ENCODE peak calls at places on chromosome 20, in five cellular contexts. One of them, this sample, is unnamed.

GRCh38 chr20:56429496-56429895 is 17.4 kb downstream of the CASS4 start:
- DNase-seq in A549: no peak
- DNase-seq in K562: peak; percentile 79
- DNase-seq in HCT116: no peak
- DNase-seq in heart right ventricle: no peak
- DNase-seq in this sample: peak; percentile 9

GRCh38 chr20:62962221-62962879 is 9.8 kb downstream of the SLC17A9 start:
- DNase-seq in A549: no peak
- DNase-seq in K562: no peak
- DNase-seq in HCT116: no peak
- DNase-seq in heart right ventricle: no peak
- DNase-seq in this sample: no peak

GRCh38 chr20:53857723-53858236 is 212.6 kb downstream of the BCAS1 start:
- DNase-seq in A549: no peak
- DNase-seq in K562: no peak
- DNase-seq in HCT116: no peak
- DNase-seq in heart right ventricle: no peak
- DNase-seq in this sample: no peak

GRCh38 chr20:39398656-39399055 is 436.5 kb downstream of the DHX35 start:
- DNase-seq in A549: no peak
- DNase-seq in K562: no peak
- DNase-seq in HCT116: no peak
- DNase-seq in heart right ventricle: no peak
- DNase-seq in this sample: no peak

GRCh38 chr20:25984933-25985332 is 288.3 kb upstream of the ZNF337 start:
- DNase-seq in A549: no peak
- DNase-seq in K562: peak; percentile 10
- DNase-seq in HCT116: no peak
- DNase-seq in heart right ventricle: peak; percentile 71
- DNase-seq in this sample: peak; percentile 80

GRCh38 chr20:1075564-1075963 is 42.8 kb upstream of the PSMF1 start:
- DNase-seq in A549: no peak
- DNase-seq in K562: no peak
- DNase-seq in HCT116: no peak
- DNase-seq in heart right ventricle: no peak
- DNase-seq in this sample: no peak

GRCh38 chr20:58069796-58070663 is 158.4 kb downstream of the ANKRD60 start:
- DNase-seq in A549: no peak
- DNase-seq in K562: no peak
- DNase-seq in HCT116: no peak
- DNase-seq in heart right ventricle: no peak
- DNase-seq in this sample: no peak

GRCh38 chr20:35000311-35000921 is 44.7 kb downstream of the MYH7B start:
- DNase-seq in A549: no peak
- DNase-seq in K562: no peak
- DNase-seq in HCT116: no peak
- DNase-seq in heart right ventricle: no peak
- DNase-seq in this sample: no peak

GRCh38 chr20:50995506-50995905 is 27.4 kb downstream of the KCNG1 start:
- DNase-seq in A549: no peak
- DNase-seq in K562: no peak
- DNase-seq in HCT116: no peak
- DNase-seq in heart right ventricle: no peak
- DNase-seq in this sample: no peak

GRCh38 chr20:11159728-11160127 is 485.9 kb upstream of the JAG1 start:
- DNase-seq in A549: no peak
- DNase-seq in K562: no peak
- DNase-seq in HCT116: no peak
- DNase-seq in heart right ventricle: peak; percentile 26
- DNase-seq in this sample: peak; percentile 49

GRCh38 chr20:17885076-17885475 is 83.5 kb downstream of the SNX5 start:
- DNase-seq in A549: no peak
- DNase-seq in K562: no peak
- DNase-seq in HCT116: no peak
- DNase-seq in heart right ventricle: no peak
- DNase-seq in this sample: no peak

GRCh38 chr20:17480696-17481095 is 50.5 kb downstream of the BFSP1 start:
- DNase-seq in A549: no peak
- DNase-seq in K562: no peak
- DNase-seq in HCT116: no peak
- DNase-seq in heart right ventricle: no peak
- DNase-seq in this sample: no peak

GRCh38 chr20:58293453-58293852 is 16.1 kb upstream of the RAB22A start:
- DNase-seq in A549: peak; percentile 18
- DNase-seq in K562: peak; percentile 55
- DNase-seq in HCT116: no peak
- DNase-seq in heart right ventricle: peak; percentile 16
- DNase-seq in this sample: no peak

GRCh38 chr20:29689411-29690225 is 1567.8 kb upstream of the DEFB115 start:
- DNase-seq in A549: no peak
- DNase-seq in K562: peak; percentile 67
- DNase-seq in HCT116: no peak
- DNase-seq in heart right ventricle: peak; percentile 32
- DNase-seq in this sample: peak; percentile 70

GRCh38 chr20:6956574-6956973 is 189.1 kb downstream of the BMP2 start:
- DNase-seq in A549: no peak
- DNase-seq in K562: no peak
- DNase-seq in HCT116: no peak
- DNase-seq in heart right ventricle: no peak
- DNase-seq in this sample: no peak

GRCh38 chr20:3242167-3242692 is 3.2 kb upstream of the SLC4A11 start:
- DNase-seq in A549: peak; percentile 56
- DNase-seq in K562: no peak
- DNase-seq in HCT116: no peak
- DNase-seq in heart right ventricle: no peak
- DNase-seq in this sample: no peak

GRCh38 chr20:50594591-50595432 is 84.6 kb downstream of the PTPN1 start:
- DNase-seq in A549: no peak
- DNase-seq in K562: peak; percentile 31
- DNase-seq in HCT116: no peak
- DNase-seq in heart right ventricle: no peak
- DNase-seq in this sample: no peak

GRCh38 chr20:11993886-11994466 is 76.3 kb downstream of the BTBD3 start:
- DNase-seq in A549: no peak
- DNase-seq in K562: no peak
- DNase-seq in HCT116: no peak
- DNase-seq in heart right ventricle: no peak
- DNase-seq in this sample: no peak

GRCh38 chr20:21102691-21103311 is 3.4 kb downstream of the LINC00237 start:
- DNase-seq in A549: no peak
- DNase-seq in K562: no peak
- DNase-seq in HCT116: no peak
- DNase-seq in heart right ventricle: no peak
- DNase-seq in this sample: peak; percentile 80
- H3K4me1 ChIP-seq in A549: peaks cover 3% of the 10 kb centered on the region
- H3K4me1 ChIP-seq in K562: no peaks in the 10 kb centered on the region
- H3K4me1 ChIP-seq in HCT116: no peaks in the 10 kb centered on the region
- H3K4me1 ChIP-seq in heart right ventricle: peaks cover 54% of the 10 kb centered on the region
- H3K4me1 ChIP-seq in this sample: no peaks in the 10 kb centered on the region

GRCh38 chr20:47319517-47320252 is 36.8 kb downstream of the ZMYND8 start:
- DNase-seq in A549: no peak
- DNase-seq in K562: no peak
- DNase-seq in HCT116: peak; percentile 78
- DNase-seq in heart right ventricle: peak; percentile 65
- DNase-seq in this sample: peak; percentile 63
- H3K4me3 ChIP-seq in A549: no peak overlapping the region
- H3K4me3 ChIP-seq in K562: peak overlapping the region; percentile 21
- H3K4me3 ChIP-seq in HCT116: peak overlapping the region; percentile 51
- H3K4me3 ChIP-seq in heart right ventricle: no peak overlapping the region
- H3K4me3 ChIP-seq in this sample: no peak overlapping the region

GRCh38 chr20:15612746-15613145 is 960.5 kb downstream of the KIF16B start:
- DNase-seq in A549: no peak
- DNase-seq in K562: no peak
- DNase-seq in HCT116: no peak
- DNase-seq in heart right ventricle: no peak
- DNase-seq in this sample: no peak
- H3K9me3 ChIP-seq in A549: no peaks in the 10 kb centered on the region
- H3K9me3 ChIP-seq in K562: no peaks in the 10 kb centered on the region
- H3K9me3 ChIP-seq in HCT116: peaks cover 18% of the 10 kb centered on the region
- H3K9me3 ChIP-seq in heart right ventricle: no peaks in the 10 kb centered on the region
- H3K9me3 ChIP-seq in this sample: no peaks in the 10 kb centered on the region

DNA sequence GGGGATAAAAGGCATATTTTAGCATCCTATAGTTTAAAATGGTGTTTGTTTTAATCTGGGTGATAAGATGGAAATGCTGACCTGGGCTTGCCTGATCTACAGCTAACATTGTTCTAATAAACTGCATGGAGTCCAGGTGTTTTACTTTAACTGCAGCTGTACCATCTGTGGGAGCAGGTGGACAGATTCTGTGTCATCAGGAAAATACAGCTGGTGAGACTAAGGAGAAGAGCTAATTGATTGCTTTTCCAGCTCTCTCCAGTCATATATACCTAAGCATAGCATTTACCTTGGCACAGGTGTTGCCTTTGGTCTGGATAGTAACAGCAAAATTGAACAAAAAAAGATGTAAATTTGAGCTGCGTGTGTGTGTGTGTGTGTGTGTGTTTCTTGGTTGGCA is 31.6 kb downstream of the CBFA2T2 start:
- DNase-seq in A549: no peak
- DNase-seq in K562: no peak
- DNase-seq in HCT116: no peak
- DNase-seq in heart right ventricle: no peak
- DNase-seq in this sample: no peak
- H3K4me1 ChIP-seq in A549: peaks cover 22% of the 10 kb centered on the region
- H3K4me1 ChIP-seq in K562: peaks cover 9% of the 10 kb centered on the region
- H3K4me1 ChIP-seq in HCT116: peaks cover 16% of the 10 kb centered on the region
- H3K4me1 ChIP-seq in heart right ventricle: peaks cover 5% of the 10 kb centered on the region
- H3K4me1 ChIP-seq in this sample: no peaks in the 10 kb centered on the region